ENCODE peak calls at places on chromosomes 13 and 19, in nine cellular contexts. X, W, R, C, P, M, J, U and B are unnamed samples.

GRCh38 chr19:10096615-10096963 is 5.9 kb downstream of the ANGPTL6 start:
- DNase-seq in U (peak), P (peak), J (no peak), W (no peak), X (no peak), R (no peak), M (no peak), C (no peak), B (no peak)

GRCh38 chr19:47107201-47107952 is 6.2 kb downstream of the ZC3H4 start:
- DNase-seq in J (peak), M (no peak), R (peak), U (peak), C (no peak), W (peak), X (no peak), P (no peak), B (no peak)

GRCh38 chr19:6103217-6103644 is 7.1 kb downstream of the RFX2 start:
- DNase-seq in W (peak), R (peak), P (no peak), X (no peak), U (peak), C (peak), J (no peak), M (peak), B (peak)

GRCh38 chr13:44918323-44919102 is 70.8 kb downstream of the NUFIP1 start:
- DNase-seq in U (peak), R (peak), M (peak), P (peak), X (peak), W (no peak), J (peak), C (peak), B (peak)

GRCh38 chr13:24511019-24511823 is 1.4 kb downstream of the PARP4 start:
- DNase-seq in M (peak), C (no peak), U (peak), W (peak), J (peak), X (peak), P (no peak), R (peak), B (no peak)

GRCh38 chr19:18634612-18635290 is 2.1 kb upstream of the KLHL26 start:
- DNase-seq in U (no peak), P (no peak), W (no peak), C (no peak), R (peak), M (no peak), J (no peak), X (no peak), B (no peak)

GRCh38 chr13:79373916-79374315 is 32.1 kb downstream of the RBM26 start:
- DNase-seq in M (no peak), R (no peak), W (no peak), X (no peak), U (no peak), J (no peak), P (no peak), C (no peak), B (no peak)

GRCh38 chr13:23460309-23460708 is 26.8 kb upstream of the SACS start:
- DNase-seq in C (no peak), U (no peak), W (no peak), P (no peak), R (no peak), M (no peak), J (no peak), X (no peak), B (no peak)

GRCh38 chr13:111595791-111596190 is 275.3 kb downstream of the TEX29 start:
- DNase-seq in W (no peak), R (no peak), U (no peak), J (no peak), M (no peak), P (peak), C (no peak), X (no peak), B (no peak)

GRCh38 chr13:112210401-112210800 is 143.5 kb downstream of the SOX1 start:
- DNase-seq in X (peak), C (no peak), P (no peak), J (no peak), W (no peak), R (no peak), M (no peak), U (no peak), B (no peak)

GRCh38 chr13:83634601-83635000 is 247.7 kb downstream of the SLITRK1 start:
- DNase-seq in U (no peak), R (no peak), M (no peak), W (no peak), J (no peak), P (no peak), X (peak), C (no peak), B (no peak)

GRCh38 chr13:50403311-50403710 is 388.1 kb downstream of the KCNRG start:
- DNase-seq in R (peak), C (no peak), W (no peak), X (no peak), P (no peak), M (no peak), J (no peak), U (no peak), B (no peak)

GRCh38 chr13:49563513-49563912 is 21.8 kb downstream of the RCBTB1 start:
- DNase-seq in W (peak), U (peak), R (peak), J (no peak), X (no peak), M (no peak), C (no peak), P (no peak), B (no peak)

GRCh38 chr19:3653865-3654513 is 27.4 kb upstream of the CACTIN start:
- DNase-seq in X (peak), W (no peak), U (no peak), M (no peak), R (no peak), C (no peak), J (peak), P (no peak), B (no peak)

GRCh38 chr13:77457989-77458388 is 77.5 kb upstream of the SCEL start:
- DNase-seq in R (no peak), X (no peak), C (no peak), P (no peak), U (no peak), J (no peak), M (no peak), W (no peak), B (no peak)

GRCh38 chr13:101795460-101795859 is 343.0 kb downstream of the ITGBL1 start:
- DNase-seq in M (no peak), W (no peak), U (no peak), X (no peak), J (no peak), C (no peak), P (no peak), R (no peak), B (no peak)

GRCh38 chr13:28375250-28375930 is 119.5 kb downstream of the FLT1 start:
- DNase-seq in R (no peak), X (no peak), M (no peak), J (no peak), C (no peak), W (no peak), P (no peak), U (no peak), B (no peak)

GRCh38 chr13:106536244-106537034 is 977 bp upstream of the EFNB2 start:
- DNase-seq in P (peak), C (peak), R (peak), W (peak), M (no peak), X (peak), U (peak), J (peak), B (peak)

GRCh38 chr13:52011690-52012511 is at the start of gene ALG11:
- DNase-seq in J (peak), M (peak), W (peak), U (peak), C (peak), X (peak), R (peak), P (peak), B (peak)

GRCh38 chr19:976476-976875 is 7.7 kb upstream of the WDR18 start:
- DNase-seq in U (no peak), R (no peak), M (no peak), W (no peak), X (no peak), C (no peak), J (no peak), P (no peak), B (no peak)

GRCh38 chr19:543912-544608 is at the start of gene GZMM:
- DNase-seq in U (no peak), R (no peak), X (no peak), M (no peak), P (peak), C (no peak), J (peak), W (no peak), B (no peak)

GRCh38 chr13:99086869-99087129 is 108.9 kb upstream of the DOCK9 start:
- DNase-seq in C (peak), J (peak), X (no peak), P (peak), U (peak), W (peak), M (no peak), R (no peak), B (peak)

GRCh38 chr19:42252365-42253244 is 2.3 kb downstream of the ERF start:
- DNase-seq in R (peak), X (no peak), U (peak), C (peak), J (peak), P (peak), W (peak), M (no peak), B (no peak)

GRCh38 chr19:18060472-18060871 is 26.3 kb downstream of the IL12RB1 start:
- DNase-seq in W (no peak), P (no peak), X (no peak), R (no peak), M (no peak), U (no peak), C (no peak), J (no peak), B (no peak)

GRCh38 chr19:3668331-3669133 is 31.7 kb downstream of the PIP5K1C start:
- DNase-seq in P (no peak), U (no peak), C (no peak), W (no peak), J (no peak), X (no peak), M (no peak), R (peak), B (no peak)

GRCh38 chr19:55699221-55699620 is 24.2 kb downstream of the EPN1 start:
- DNase-seq in R (no peak), J (no peak), W (no peak), U (no peak), P (no peak), C (no peak), M (no peak), X (no peak), B (no peak)

GRCh38 chr13:35722438-35723060 is 246.1 kb upstream of the MAB21L1 start:
- DNase-seq in C (no peak), M (no peak), J (no peak), R (peak), W (no peak), U (no peak), X (no peak), P (no peak), B (no peak)

GRCh38 chr13:31261241-31261640 is 61.5 kb downstream of the B3GLCT start:
- DNase-seq in U (no peak), C (no peak), R (no peak), P (no peak), X (no peak), M (no peak), W (peak), J (no peak), B (no peak)

GRCh38 chr19:48630289-48631036 is 6.7 kb downstream of the DBP start:
- DNase-seq in X (peak), P (peak), U (peak), R (no peak), J (no peak), M (no peak), W (no peak), C (peak), B (no peak)
- TF ChIP-seq CTCF in X (peak), P (no peak), U (peak), R (peak), J (no peak), M (no peak), W (no peak), C (peak), B (no peak)

DNA sequence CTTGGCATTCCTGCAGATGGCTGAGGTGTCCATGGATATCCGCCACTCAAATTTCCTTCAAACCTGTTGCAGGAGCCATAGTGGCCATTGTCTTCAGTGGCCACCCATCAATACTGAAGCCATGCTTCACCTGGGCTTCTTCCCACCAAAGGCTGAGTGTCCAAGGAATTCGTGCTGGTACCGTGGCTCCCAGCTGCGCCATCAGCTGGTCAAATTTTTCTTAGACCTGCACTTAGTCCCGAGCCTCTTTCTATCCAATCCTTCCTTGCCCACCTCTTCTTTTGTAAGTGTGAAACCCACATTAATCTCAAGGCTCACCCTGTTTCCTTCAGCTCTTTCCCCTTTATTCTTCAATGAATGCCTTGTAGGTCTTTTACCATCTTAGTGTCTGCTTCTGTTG is 152.1 kb downstream of the PCDH9 start:
- DNase-seq in R (no peak), C (no peak), W (no peak), X (no peak), J (no peak), M (no peak), U (no peak), P (no peak), B (no peak)
- TF ChIP-seq CTCF in R (no peak), C (no peak), W (no peak), X (no peak), J (no peak), M (no peak), U (no peak), P (no peak), B (no peak)

GRCh38 chr19:45763691-45764294 is 5.3 kb downstream of the SIX5 start:
- DNase-seq in C (no peak), X (no peak), U (no peak), P (no peak), W (no peak), J (no peak), R (no peak), M (no peak), B (no peak)

GRCh38 chr19:45765365-45766292 is 3.4 kb downstream of the SIX5 start:
- DNase-seq in U (no peak), J (no peak), M (no peak), X (no peak), C (peak), P (no peak), W (no peak), R (no peak), B (no peak)

GRCh38 chr19:45764947-45765346 is 4.1 kb downstream of the SIX5 start:
- DNase-seq in W (no peak), M (no peak), J (no peak), U (no peak), R (no peak), P (no peak), C (no peak), X (no peak), B (no peak)

GRCh38 chr19:45762870-45763631 is 6.0 kb downstream of the SIX5 start:
- DNase-seq in P (no peak), W (no peak), X (no peak), J (no peak), C (no peak), M (no peak), U (no peak), R (no peak), B (no peak)

GRCh38 chr19:45764487-45764886 is 4.6 kb downstream of the SIX5 start:
- DNase-seq in P (no peak), M (no peak), C (no peak), U (no peak), W (no peak), X (peak), J (no peak), R (no peak), B (no peak)
- TF ChIP-seq CTCF in P (no peak), M (no peak), C (no peak), U (no peak), W (no peak), X (peak), J (no peak), R (no peak), B (no peak)

GRCh38 chr19:44071824-44072542 is at the start of gene ZNF284:
- DNase-seq in J (peak), P (peak), M (peak), X (peak), R (peak), C (peak), W (peak), U (peak), B (peak)
- TF ChIP-seq CTCF in J (no peak), P (no peak), M (no peak), X (no peak), R (no peak), C (no peak), W (no peak), U (no peak), B (no peak)

GRCh38 chr13:80962855-80963254 is 621.9 kb upstream of the SPRY2 start:
- DNase-seq in M (no peak), W (no peak), R (no peak), J (no peak), U (peak), X (no peak), C (no peak), P (no peak), B (no peak)
- TF ChIP-seq CTCF in M (no peak), W (no peak), R (no peak), J (no peak), U (no peak), X (no peak), C (no peak), P (no peak), B (no peak)